ENCODE peak calls at places on chromosomes 5 and 9, in six cellular contexts. R is sigmoid colon, C is ascending aorta, U is IMR-90, B is heart left ventricle, I is stomach. E is an unnamed sample.

GRCh38 chr9:135348788-135349150 is 130.8 kb upstream of the PPP1R26 start:
- DNase-seq in U (no peak), R (no peak), I (no peak), B (no peak), C (no peak), E (no peak)

GRCh38 chr5:178273665-178274541 is 41.3 kb upstream of the PHYKPL start:
- DNase-seq in B (no peak), R (no peak), I (no peak), U (no peak), C (no peak), E (no peak)

GRCh38 chr5:110321117-110321516 is 405.4 kb downstream of the TMEM232 start:
- DNase-seq in I (no peak), R (no peak), U (no peak), C (no peak), B (no peak), E (peak; percentile 21)

GRCh38 chr5:61964199-61964598 is 341.8 kb upstream of the KIF2A start:
- DNase-seq in R (no peak), I (no peak), C (no peak), B (no peak), U (peak; percentile 15), E (peak; percentile 43)

GRCh38 chr9:110748251-110748893 is 79.8 kb downstream of the MUSK start:
- DNase-seq in R (no peak), C (no peak), I (no peak), B (no peak), U (no peak), E (no peak)

GRCh38 chr5:178290376-178290775 is 57.8 kb upstream of the PHYKPL start:
- DNase-seq in B (no peak), C (no peak), R (peak; percentile 53), I (no peak), U (no peak), E (no peak)

GRCh38 chr5:117761190-117761589 is 1186.6 kb upstream of the SEMA6A start:
- DNase-seq in R (no peak), U (no peak), C (no peak), B (no peak), I (no peak), E (peak; percentile 2)

GRCh38 chr5:154783774-154784460 is 28.7 kb downstream of the LARP1 start:
- DNase-seq in B (no peak), I (no peak), C (no peak), U (peak; percentile 32), R (no peak), E (peak; percentile 24)

GRCh38 chr5:58773744-58774441 is 191.0 kb downstream of the RAB3C start:
- DNase-seq in C (no peak), R (no peak), I (peak; percentile 69), U (no peak), B (peak; percentile 19), E (no peak)

GRCh38 chr9:13266172-13266571 is 13.3 kb downstream of the MPDZ start:
- DNase-seq in B (no peak), C (no peak), I (no peak), R (no peak), U (peak; percentile 61), E (peak; percentile 70)

GRCh38 chr5:124239572-124239971 is 506.9 kb downstream of the ZNF608 start:
- DNase-seq in R (no peak), C (no peak), I (no peak), B (no peak), U (no peak), E (no peak)

GRCh38 chr9:129860653-129861446 is 25.6 kb downstream of the USP20 start:
- DNase-seq in R (no peak), C (no peak), U (no peak), B (no peak), I (no peak), E (no peak)

GRCh38 chr5:83306572-83307241 is 164.8 kb upstream of the VCAN start:
- DNase-seq in R (peak; percentile 76), C (peak; percentile 83), U (peak; percentile 89), B (peak; percentile 43), I (peak; percentile 29), E (peak; percentile 75)

GRCh38 chr5:177116631-177117373 is 16.8 kb upstream of the NSD1 start:
- DNase-seq in B (peak; percentile 91), R (peak; percentile 96), C (peak; percentile 92), I (peak; percentile 89), U (peak; percentile 53), E (peak; percentile 85)

GRCh38 chr5:139711067-139711851 is 63.1 kb downstream of the CXXC5 start:
- DNase-seq in U (peak; percentile 28), B (peak; percentile 51), R (no peak), I (no peak), C (peak; percentile 84), E (peak; percentile 46)

GRCh38 chr9:79145442-79145841 is 426.3 kb upstream of the TLE4 start:
- DNase-seq in R (no peak), I (no peak), C (no peak), U (no peak), B (no peak), E (no peak)

GRCh38 chr5:119275873-119276214 is 80.0 kb upstream of the TNFAIP8 start:
- DNase-seq in U (no peak), B (no peak), C (no peak), R (no peak), I (no peak), E (no peak)

GRCh38 chr9:73148447-73148937 is 3.2 kb upstream of the ANXA1 start:
- DNase-seq in C (no peak), B (no peak), R (no peak), I (no peak), U (peak; percentile 58), E (peak; percentile 57)

GRCh38 chr5:153584131-153584530 is 93.7 kb downstream of the GRIA1 start:
- DNase-seq in C (no peak), U (no peak), B (no peak), R (no peak), I (no peak), E (no peak)

GRCh38 chr9:123302348-123303214 is 34.2 kb upstream of the STRBP start:
- DNase-seq in R (peak; percentile 29), U (no peak), I (no peak), C (no peak), B (no peak), E (no peak)

GRCh38 chr5:176647030-176647869 is at the start of gene TSPAN17:
- DNase-seq in B (peak; percentile 100), R (peak; percentile 100), I (peak; percentile 100), C (peak; percentile 100), U (peak; percentile 98), E (peak; percentile 99)

GRCh38 chr5:134692722-134693121 is 44.1 kb downstream of the SEC24A start:
- DNase-seq in R (no peak), U (no peak), C (no peak), I (no peak), B (no peak), E (no peak)
- TF ChIP-seq CTCF in R (no peak), U (no peak), C (no peak), I (no peak), B (no peak), E (no peak)

GRCh38 chr5:165138261-165138660 is 1632.8 kb downstream of the MAT2B start:
- DNase-seq in I (no peak), C (no peak), B (no peak), R (no peak), U (no peak), E (no peak)
- H3K4me3 ChIP-seq in I (no peak overlapping the region), C (no peak overlapping the region), B (no peak overlapping the region), R (no peak overlapping the region), U (no peak overlapping the region), E (no peak overlapping the region)

GRCh38 chr5:38999037-38999436 is 75.2 kb downstream of the RICTOR start:
- DNase-seq in U (no peak), I (no peak), R (no peak), B (no peak), C (no peak), E (no peak)

GRCh38 chr5:38996123-38996522 is 78.1 kb downstream of the RICTOR start:
- DNase-seq in U (no peak), C (no peak), B (no peak), I (no peak), R (no peak), E (no peak)

GRCh38 chr5:38997579-38997978 is 76.6 kb downstream of the RICTOR start:
- DNase-seq in U (no peak), B (no peak), C (no peak), R (no peak), I (no peak), E (no peak)

GRCh38 chr5:38994329-38994927 is 79.8 kb downstream of the RICTOR start:
- DNase-seq in C (no peak), U (peak; percentile 76), B (peak; percentile 30), I (no peak), R (no peak), E (peak; percentile 79)
- TF ChIP-seq CTCF in C (peak; percentile 59), U (peak; percentile 67), B (peak; percentile 64), I (no peak), R (peak; percentile 30), E (peak; percentile 64)

GRCh38 chr5:141051526-141051876 is 327 bp downstream of the PCDHB1 start:
- DNase-seq in I (no peak), R (no peak), B (no peak), U (no peak), C (no peak), E (no peak)
- H3K4me3 ChIP-seq in I (peak overlapping the region; percentile 52), R (peak overlapping the region; percentile 53), B (peak overlapping the region; percentile 48), U (peak overlapping the region; percentile 18), C (peak overlapping the region; percentile 60), E (peak overlapping the region; percentile 32)

GRCh38 chr9:133873006-133873780 is 118.9 kb downstream of the VAV2 start:
- DNase-seq in U (no peak), R (no peak), B (no peak), C (no peak), I (no peak), E (peak; percentile 41)
- TF ChIP-seq CTCF in U (no peak), R (no peak), B (no peak), C (no peak), I (no peak), E (no peak)